ENCODE peak calls at places on chromosomes 3 and 15, in seven cellular contexts. I is fibroblast of villous mesenchyme; G is ACHN; V is activated CD8-positive, alpha-beta memory T cell treated with anti-CD3 and anti-CD28 coated beads, Interleukin-2, amount 50 U/mL, for 48 hours; O is NCI-H1092 treated with DMSO at 0.1 percent for 48 hours; E is occipital lobe; M is endothelial cell. Q is an unnamed sample.

GRCh38 chr15:72203507-72203837 is 5.9 kb upstream of the GRAMD2A start:
- DNase-seq in I (peak), V (peak), O (peak), E (peak), G (peak), M (no peak), Q (no peak)

GRCh38 chr3:7484636-7485035 is 623.7 kb downstream of the GRM7 start:
- DNase-seq in V (no peak), M (no peak), G (no peak), I (no peak), O (no peak), E (no peak), Q (no peak)

GRCh38 chr15:70284438-70285214 is 186.9 kb upstream of the TLE3 start:
- DNase-seq in V (peak), I (no peak), M (no peak), E (no peak), O (no peak), G (no peak), Q (no peak)

GRCh38 chr15:37111427-37111717 is 11.0 kb upstream of the MEIS2 start:
- DNase-seq in I (no peak), G (no peak), O (no peak), M (no peak), V (no peak), E (no peak), Q (no peak)

GRCh38 chr15:57559875-57560274 is 31.8 kb upstream of the MYZAP start:
- DNase-seq in G (peak), E (peak), I (peak), V (peak), M (peak), O (no peak), Q (peak)

GRCh38 chr3:178072391-178072790 is 463.8 kb upstream of the KCNMB2 start:
- DNase-seq in V (no peak), O (peak), I (no peak), G (no peak), E (no peak), M (no peak), Q (no peak)

GRCh38 chr3:60841355-60841754 is 409.9 kb downstream of the FHIT start:
- DNase-seq in G (no peak), M (no peak), E (no peak), V (no peak), O (no peak), I (peak), Q (no peak)

GRCh38 chr15:99592135-99592845 is 26.5 kb downstream of the MEF2A start:
- DNase-seq in O (no peak), E (no peak), I (no peak), V (no peak), M (no peak), G (no peak), Q (no peak)

GRCh38 chr15:90101130-90101968 is 919 bp downstream of the IDH2 start:
- DNase-seq in G (peak), I (peak), O (peak), V (no peak), M (peak), E (peak), Q (no peak)

GRCh38 chr3:152471814-152472605 is 203.3 kb downstream of the MBNL1 start:
- DNase-seq in I (peak), E (no peak), V (peak), G (peak), M (peak), O (peak), Q (peak)

GRCh38 chr3:98565843-98566242 is 27.6 kb downstream of the CPOX start:
- DNase-seq in G (no peak), O (no peak), M (no peak), I (peak), E (no peak), V (no peak), Q (no peak)

GRCh38 chr3:50994537-50994936 is 319.8 kb downstream of the DOCK3 start:
- DNase-seq in E (no peak), O (no peak), I (no peak), G (no peak), M (no peak), V (no peak), Q (no peak)

GRCh38 chr15:57503051-57503702 is 88.5 kb upstream of the MYZAP start:
- DNase-seq in E (no peak), O (no peak), V (no peak), M (peak), G (no peak), I (no peak), Q (peak)

GRCh38 chr15:98881526-98882517 is 125.8 kb downstream of the PGPEP1L start:
- DNase-seq in I (peak), G (peak), M (peak), E (no peak), V (no peak), O (peak), Q (peak)

GRCh38 chr3:1439395-1439794 is 346.6 kb downstream of the CNTN6 start:
- DNase-seq in G (peak), M (no peak), O (no peak), V (no peak), E (no peak), I (no peak), Q (peak)

GRCh38 chr3:55966566-55966965 is 479.5 kb upstream of the WNT5A start:
- DNase-seq in O (no peak), G (no peak), I (no peak), M (no peak), E (no peak), V (no peak), Q (no peak)

GRCh38 chr15:98920091-98920880 is 87.3 kb downstream of the PGPEP1L start:
- DNase-seq in I (no peak), V (no peak), O (no peak), M (no peak), E (no peak), G (no peak), Q (no peak)

GRCh38 chr15:69451951-69452701 is 492 bp upstream of the RPLP1 start:
- DNase-seq in O (no peak), E (no peak), I (peak), M (no peak), V (no peak), G (peak), Q (peak)

GRCh38 chr15:80308002-80308401 is 56.0 kb upstream of the CTXND1 start:
- DNase-seq in O (no peak), E (no peak), I (no peak), G (no peak), M (no peak), V (no peak), Q (peak)

GRCh38 chr15:68676926-68677325 is 98.1 kb downstream of the CORO2B start:
- DNase-seq in V (no peak), G (no peak), M (no peak), E (no peak), I (no peak), O (no peak), Q (no peak)

GRCh38 chr15:37885651-37886050 is 48.8 kb upstream of the TMCO5A start:
- DNase-seq in E (no peak), V (no peak), M (no peak), G (no peak), I (no peak), O (no peak), Q (no peak)

GRCh38 chr15:52424856-52425431 is 103.7 kb downstream of the MYO5A start:
- DNase-seq in O (no peak), I (peak), E (no peak), G (no peak), M (no peak), V (no peak), Q (no peak)

GRCh38 chr3:52896613-52897012 is 735 bp downstream of the STIMATE start:
- DNase-seq in E (no peak), G (peak), M (no peak), V (no peak), O (no peak), I (peak), Q (no peak)

GRCh38 chr3:188244395-188244861 is 90.5 kb downstream of the LPP start:
- DNase-seq in E (no peak), O (no peak), G (peak), V (no peak), M (no peak), I (no peak), Q (no peak)

GRCh38 chr3:89358281-89358680 is 250.9 kb downstream of the EPHA3 start:
- DNase-seq in I (no peak), G (no peak), V (no peak), E (no peak), O (no peak), M (no peak), Q (no peak)

GRCh38 chr3:11059799-11060115 is 67.2 kb downstream of the SLC6A1 start:
- DNase-seq in V (no peak), E (no peak), G (no peak), O (no peak), M (no peak), I (no peak), Q (no peak)

GRCh38 chr3:193974147-193974546 is 161.8 kb upstream of the HES1 start:
- DNase-seq in E (no peak), M (no peak), V (no peak), G (no peak), O (no peak), I (peak), Q (no peak)

GRCh38 chr3:53531749-53532148 is 37.3 kb downstream of the CACNA1D start:
- DNase-seq in I (no peak), M (no peak), O (no peak), V (no peak), G (no peak), E (no peak), Q (no peak)

GRCh38 chr15:27681038-27681437 is 418.1 kb downstream of the OCA2 start:
- DNase-seq in M (no peak), I (no peak), O (peak), G (no peak), E (no peak), V (peak), Q (peak)

GRCh38 chr3:171358171-171358890 is 101.9 kb downstream of the TNIK start:
- DNase-seq in O (no peak), E (no peak), G (peak), I (no peak), M (peak), V (no peak), Q (no peak)

GRCh38 chr15:75597667-75598341 is 18.7 kb upstream of the PTPN9 start:
- DNase-seq in I (peak), O (no peak), E (no peak), V (no peak), G (peak), M (peak), Q (peak)

Q was measured in HuH-7.